ENCODE peak calls at places on chromosomes 12 and 14, in four cellular contexts. C, W, H and V are unnamed samples.

GRCh38 chr12:59624732-59625455 is 29.1 kb downstream of the SLC16A7 start:
- DNase-seq in C (no peak), W (no peak), H (no peak), V (no peak)

GRCh38 chr12:94150483-94151225 is 2.3 kb downstream of the PLXNC1 start:
- DNase-seq in C (no peak), W (no peak), H (peak; percentile 28), V (peak; percentile 61)

GRCh38 chr14:76346391-76347160 is 29.4 kb upstream of the ESRRB start:
- DNase-seq in C (no peak), W (no peak), H (peak; percentile 53), V (no peak)

GRCh38 chr12:109458771-109459208 is 18.3 kb downstream of the KCTD10 start:
- DNase-seq in C (no peak), W (no peak), H (no peak), V (peak; percentile 80)

GRCh38 chr14:33652566-33653320 is 298.1 kb downstream of the EGLN3 start:
- DNase-seq in C (no peak), W (no peak), H (no peak), V (no peak)

GRCh38 chr12:14810953-14811483 is 3.0 kb downstream of the SMCO3 start:
- DNase-seq in C (no peak), W (no peak), H (peak; percentile 41), V (peak; percentile 47)

GRCh38 chr12:6753772-6754356 is 923 bp upstream of the MLF2 start:
- DNase-seq in C (no peak), W (no peak), H (no peak), V (no peak)

GRCh38 chr12:28872654-28873268 is 276.3 kb upstream of the FAR2 start:
- DNase-seq in C (no peak), W (peak; percentile 5), H (peak; percentile 69), V (peak; percentile 83)

GRCh38 chr12:61823102-61823501 is 437.1 kb upstream of the USP15 start:
- DNase-seq in C (no peak), W (no peak), H (no peak), V (no peak)